ENCODE peak calls at places on chromosomes 7 and 10, in ten cellular contexts. M is astrocyte, E is A549, W is heart left ventricle, O is AG10803, K is NT2/D1, J is fibroblast of mammary gland, S is astrocyte of the cerebellum, T is bronchial epithelial cell, N is colonic mucosa. X is an unnamed sample.

GRCh38 chr7:100372256-100372655 is 1.0 kb upstream of the PILRA start:
- DNase-seq in M (no peak), S (no peak), E (no peak), T (peak), N (no peak), O (peak), W (no peak), J (peak), K (no peak), X (peak)

GRCh38 chr7:140866926-140867325 is 57.8 kb downstream of the BRAF start:
- DNase-seq in J (no peak), W (no peak), M (no peak), T (peak), K (no peak), S (no peak), N (no peak), O (no peak), E (no peak), X (no peak)

GRCh38 chr10:44975487-44976331 is 2.9 kb downstream of the DEPP1 start:
- DNase-seq in T (peak), K (no peak), O (peak), W (peak), E (no peak), S (no peak), M (peak), N (no peak), J (peak), X (peak)

GRCh38 chr7:95527033-95527775 is 41.5 kb downstream of the ASB4 start:
- DNase-seq in M (peak), K (peak), T (peak), S (peak), W (peak), E (peak), O (peak), N (peak), J (peak), X (peak)

GRCh38 chr7:17523813-17524741 is 225.6 kb downstream of the AHR start:
- DNase-seq in M (peak), W (no peak), S (peak), T (peak), K (no peak), J (peak), E (no peak), N (peak), O (peak), X (peak)

GRCh38 chr7:22589641-22590141 is 89.7 kb upstream of the STEAP1B start:
- DNase-seq in T (no peak), K (peak), O (peak), W (peak), S (peak), M (peak), N (no peak), E (no peak), J (peak), X (peak)

GRCh38 chr7:159061674-159062212 is 82.9 kb downstream of the VIPR2 start:
- DNase-seq in W (no peak), K (no peak), N (no peak), E (no peak), S (no peak), M (no peak), J (no peak), T (no peak), O (no peak), X (no peak)

GRCh38 chr7:116528008-116528789 is 3.4 kb downstream of the CAV1 start:
- DNase-seq in S (peak), W (peak), O (peak), J (peak), K (no peak), E (peak), N (peak), T (peak), M (peak), X (peak)

GRCh38 chr7:134289423-134289822 is 27.3 kb downstream of the SLC35B4 start:
- DNase-seq in J (peak), M (no peak), W (no peak), K (no peak), E (no peak), O (peak), S (no peak), N (no peak), T (no peak), X (no peak)

GRCh38 chr10:93071674-93072224 is 1.9 kb upstream of the CYP26A1 start:
- DNase-seq in K (no peak), O (no peak), J (no peak), S (no peak), E (no peak), T (no peak), W (no peak), N (no peak), M (no peak), X (no peak)

GRCh38 chr7:149870701-149871483 is 2.9 kb upstream of the ATP6V0E2 start:
- DNase-seq in T (no peak), E (no peak), W (peak), N (peak), O (no peak), S (no peak), M (no peak), K (no peak), J (no peak), X (no peak)

GRCh38 chr7:31075006-31075405 is 22.9 kb downstream of the ADCYAP1R1 start:
- DNase-seq in W (no peak), K (no peak), J (no peak), M (no peak), T (no peak), S (no peak), O (no peak), N (no peak), E (no peak), X (no peak)

GRCh38 chr7:26618458-26618857 is 245.9 kb downstream of the SKAP2 start:
- DNase-seq in E (no peak), M (no peak), O (no peak), K (no peak), N (no peak), S (no peak), W (no peak), J (no peak), T (no peak), X (no peak)

GRCh38 chr10:19638173-19638872 is 177.9 kb upstream of the PLXDC2 start:
- DNase-seq in W (peak), E (peak), O (peak), K (no peak), J (peak), N (no peak), M (peak), S (peak), T (peak), X (peak)

GRCh38 chr7:147406521-147407115 is 1183.9 kb upstream of the C7orf33 start:
- DNase-seq in E (no peak), O (peak), K (no peak), N (no peak), T (no peak), M (no peak), S (no peak), J (peak), W (no peak), X (peak)

GRCh38 chr10:49001402-49001801 is 61.8 kb upstream of the LRRC18 start:
- DNase-seq in N (no peak), S (no peak), O (no peak), K (peak), M (no peak), W (no peak), J (no peak), T (no peak), E (peak), X (peak)

GRCh38 chr10:91798736-91799579 is 732 bp downstream of the TNKS2 start:
- DNase-seq in M (peak), J (peak), N (peak), W (no peak), K (no peak), O (peak), T (peak), S (peak), E (peak), X (peak)

GRCh38 chr7:149801002-149801566 is 27.7 kb upstream of the ZNF467 start:
- DNase-seq in T (no peak), O (no peak), K (no peak), W (no peak), S (no peak), E (no peak), M (no peak), N (no peak), J (no peak), X (no peak)

GRCh38 chr10:14010083-14010551 is 320.6 kb downstream of the FRMD4A start:
- DNase-seq in M (peak), K (no peak), T (peak), S (peak), W (peak), J (peak), N (no peak), O (peak), E (no peak), X (peak)

DNA sequence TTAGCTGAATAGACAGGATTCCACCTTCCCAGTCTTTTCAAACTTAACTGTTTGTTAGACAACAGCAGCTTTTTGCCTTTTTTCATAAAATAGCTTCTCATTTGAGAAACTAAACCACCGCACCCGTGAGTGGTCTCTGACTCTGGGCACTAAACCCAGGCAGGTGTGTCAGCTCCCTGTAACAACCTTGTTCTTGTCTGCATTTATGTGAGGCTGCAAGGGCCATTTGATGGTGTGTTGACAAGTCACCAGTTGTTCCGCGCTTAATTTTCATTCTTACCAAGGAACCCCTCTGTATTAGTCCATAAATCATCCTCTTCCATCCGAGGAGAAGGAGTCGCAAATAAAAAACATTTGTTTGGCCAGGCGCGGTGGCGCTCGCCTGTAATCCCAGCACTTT is 1.5 kb downstream of the STOX1 start:
- DNase-seq in E (no peak), M (no peak), J (no peak), S (no peak), W (no peak), T (no peak), O (no peak), N (no peak), K (no peak), X (no peak)
- H3K4me3 ChIP-seq in E (no peak), M (no peak), J (no peak), S (no peak), W (no peak), T (no peak), O (no peak), N (no peak), K (peak), X (no peak)

GRCh38 chr10:79094412-79095175 is 25.8 kb downstream of the ZMIZ1 start:
- DNase-seq in O (no peak), M (no peak), E (no peak), J (no peak), T (no peak), W (no peak), S (no peak), K (no peak), N (no peak), X (no peak)
- H3K4me3 ChIP-seq in O (no peak), M (no peak), E (no peak), J (no peak), T (no peak), W (peak), S (no peak), K (no peak), N (no peak), X (no peak)

GRCh38 chr7:2613113-2613925 is 18.5 kb upstream of the TTYH3 start:
- DNase-seq in S (no peak), K (no peak), M (no peak), W (no peak), T (no peak), N (no peak), J (no peak), E (no peak), O (no peak), X (no peak)
- H3K4me3 ChIP-seq in S (no peak), K (no peak), M (no peak), W (no peak), T (no peak), N (no peak), J (no peak), E (no peak), O (no peak), X (no peak)

GRCh38 chr7:102284891-102285540 is 1.7 kb upstream of the SH2B2 start:
- DNase-seq in M (no peak), J (no peak), W (peak), T (no peak), S (no peak), K (no peak), O (no peak), E (no peak), N (peak), X (no peak)
- H3K4me3 ChIP-seq in M (no peak), J (no peak), W (peak), T (no peak), S (no peak), K (no peak), O (no peak), E (no peak), N (peak), X (no peak)

GRCh38 chr7:128831994-128832879 is 2.0 kb downstream of the FLNC start:
- DNase-seq in N (no peak), O (peak), E (no peak), M (peak), K (peak), J (peak), S (peak), W (peak), T (no peak), X (peak)

GRCh38 chr7:128831178-128831993 is 1.2 kb downstream of the FLNC start:
- DNase-seq in N (no peak), S (peak), O (peak), M (peak), E (no peak), K (peak), W (peak), J (peak), T (no peak), X (peak)

GRCh38 chr7:128833939-128834310 is 3.7 kb downstream of the FLNC start:
- DNase-seq in K (no peak), M (no peak), W (no peak), N (no peak), J (peak), T (no peak), O (peak), S (no peak), E (no peak), X (no peak)

GRCh38 chr7:128833148-128833938 is 3.1 kb downstream of the FLNC start:
- DNase-seq in K (no peak), W (peak), S (peak), J (peak), E (no peak), O (peak), N (peak), M (peak), T (peak), X (peak)

GRCh38 chr7:128832880-128833147 is 2.6 kb downstream of the FLNC start:
- DNase-seq in T (no peak), S (no peak), E (no peak), W (no peak), M (no peak), O (no peak), J (no peak), K (no peak), N (no peak), X (no peak)
- H3K4me3 ChIP-seq in T (no peak), S (peak), E (no peak), W (peak), M (peak), O (peak), J (peak), K (peak), N (peak), X (peak)

GRCh38 chr10:70053896-70054641 is 1.4 kb downstream of the MACROH2A2 start:
- DNase-seq in N (peak), T (no peak), J (peak), K (no peak), S (no peak), W (peak), O (peak), M (no peak), E (peak), X (peak)

GRCh38 chr10:70052462-70053211 is at the start of gene MACROH2A2:
- DNase-seq in O (peak), W (peak), T (peak), E (peak), M (peak), S (peak), K (peak), N (peak), J (peak), X (peak)

GRCh38 chr10:70054902-70055301 is 2.3 kb downstream of the MACROH2A2 start:
- DNase-seq in T (no peak), M (no peak), K (no peak), E (no peak), O (no peak), N (no peak), S (no peak), W (no peak), J (no peak), X (no peak)

GRCh38 chr10:70053212-70053895 is 708 bp downstream of the MACROH2A2 start:
- DNase-seq in T (no peak), S (no peak), J (no peak), O (peak), K (no peak), M (no peak), W (peak), E (no peak), N (peak), X (peak)

GRCh38 chr10:70051878-70052277 is 768 bp upstream of the MACROH2A2 start:
- DNase-seq in J (no peak), W (no peak), K (no peak), O (no peak), T (no peak), M (no peak), E (no peak), S (no peak), N (no peak), X (no peak)
- H3K4me3 ChIP-seq in J (no peak), W (peak), K (no peak), O (peak), T (peak), M (peak), E (peak), S (peak), N (peak), X (no peak)

DNA sequence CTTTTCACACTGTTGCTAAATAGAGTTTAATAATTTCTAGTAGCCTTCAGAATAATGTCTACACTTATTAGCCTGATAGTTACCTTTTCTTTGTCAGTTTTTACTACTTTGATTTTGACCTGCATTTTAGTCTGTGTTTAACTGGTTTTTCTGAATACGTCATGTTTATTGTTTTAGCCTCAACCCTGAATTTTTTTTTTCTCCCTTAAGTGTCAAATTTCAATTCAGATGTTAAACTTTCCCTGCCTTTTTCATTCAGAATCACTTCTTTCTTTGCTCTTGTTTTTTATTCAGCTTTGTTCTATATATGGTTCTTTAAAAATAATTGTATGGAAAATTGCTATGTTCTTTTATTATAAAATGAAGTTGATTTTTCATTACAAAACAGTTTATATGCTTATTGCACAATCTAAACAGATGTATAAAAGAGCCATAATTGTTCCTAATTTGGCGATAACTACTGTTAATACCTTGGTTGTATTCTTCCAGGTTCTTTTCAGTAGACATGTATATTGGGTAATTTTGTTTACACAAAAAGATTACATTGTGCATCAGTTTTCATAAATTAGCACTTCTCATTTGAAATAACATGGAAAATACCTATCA is 159.7 kb downstream of the ADK start:
- DNase-seq in O (no peak), K (no peak), M (no peak), E (no peak), N (no peak), J (no peak), T (no peak), S (no peak), W (no peak), X (no peak)
- H3K4me3 ChIP-seq in O (no peak), K (no peak), M (no peak), E (no peak), N (no peak), J (no peak), T (no peak), S (no peak), W (no peak), X (no peak)